ENCODE peak calls at places on chromosomes 11 and 22, in four cellular contexts. H is WTC11, T is K562, O is HepG2. X is an unnamed sample.

GRCh38 chr11:107549253-107549953 is 16.1 kb downstream of the ALKBH8 start:
- DNase-seq in O (peak; percentile 29), H (no peak), T (peak; percentile 60), X (peak; percentile 25)

GRCh38 chr11:112513936-112514716 is 253.5 kb upstream of the PLET1 start:
- DNase-seq in H (no peak), O (no peak), T (no peak), X (no peak)

GRCh38 chr11:100925935-100926334 is 203.7 kb downstream of the PGR start:
- DNase-seq in O (no peak), T (peak; percentile 21), H (no peak), X (no peak)

GRCh38 chr11:75437966-75438659 is 5.1 kb upstream of the KLHL35 start:
- DNase-seq in O (no peak), T (no peak), H (no peak), X (no peak)

GRCh38 chr11:12066056-12066798 is 44.2 kb upstream of the MICAL2 start:
- DNase-seq in H (no peak), O (peak; percentile 94), T (peak; percentile 61), X (peak; percentile 98)

GRCh38 chr11:8786933-8787332 is 104.3 kb downstream of the RPL27A start:
- DNase-seq in T (no peak), O (no peak), H (no peak), X (no peak)

GRCh38 chr11:129315781-129316579 is 59.7 kb upstream of the BARX2 start:
- DNase-seq in O (peak; percentile 45), T (no peak), H (peak; percentile 51), X (no peak)

GRCh38 chr22:27409299-27409698 is 392.3 kb downstream of the MN1 start:
- DNase-seq in O (peak; percentile 16), T (no peak), H (no peak), X (no peak)

GRCh38 chr22:42418811-42419243 is 13.4 kb downstream of the NFAM1 start:
- DNase-seq in H (no peak), T (no peak), O (no peak), X (no peak)

GRCh38 chr11:75667268-75667830 is 1.5 kb downstream of the MAP6 start:
- DNase-seq in H (peak; percentile 59), O (no peak), T (no peak), X (peak; percentile 38)

GRCh38 chr11:69327741-69328191 is 33.8 kb downstream of the MYEOV start:
- DNase-seq in T (no peak), O (no peak), H (no peak), X (no peak)

GRCh38 chr11:59141673-59142460 is 789 bp upstream of the FAM111A start:
- DNase-seq in T (no peak), H (no peak), O (no peak), X (no peak)

GRCh38 chr11:1205987-1206331 is 16.9 kb upstream of the MUC5B start:
- DNase-seq in O (no peak), T (no peak), H (peak; percentile 7), X (no peak)

GRCh38 chr11:71372693-71373657 is 75.2 kb downstream of the DHCR7 start:
- DNase-seq in H (no peak), T (no peak), O (peak; percentile 26), X (peak; percentile 46)

DNA sequence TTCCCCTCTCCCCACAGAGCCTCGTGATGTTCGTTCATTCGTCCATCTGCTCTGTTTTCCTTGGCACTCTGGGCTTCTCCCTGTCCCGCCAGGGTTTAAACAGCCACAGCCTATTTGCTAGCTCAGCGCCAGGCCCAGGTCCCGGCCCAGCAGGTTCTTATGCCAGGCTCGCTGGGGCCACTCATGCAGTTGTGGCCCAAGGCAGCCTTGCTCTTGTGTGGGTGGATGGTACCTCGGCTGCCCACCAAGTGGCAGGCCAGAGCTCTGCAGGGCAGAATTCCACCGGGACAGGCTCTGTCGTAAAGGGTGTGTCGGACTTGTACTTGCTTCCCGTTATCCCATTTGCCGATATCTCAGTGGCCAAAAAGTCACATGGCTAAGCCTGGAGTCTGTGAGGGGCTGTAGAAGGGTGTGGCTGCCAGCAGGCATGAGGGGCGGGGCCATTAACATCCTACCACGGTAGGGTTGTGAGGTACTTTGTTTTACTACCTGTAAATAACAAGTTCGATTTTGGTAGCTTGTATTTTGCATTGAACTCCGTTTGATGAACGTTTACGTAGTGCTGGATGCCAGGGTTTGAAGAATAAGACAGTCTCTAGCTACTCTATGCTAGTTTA is 7.9 kb downstream of the FAM118A start:
- DNase-seq in O (no peak), T (no peak), H (peak; percentile 41), X (no peak)
- TF ChIP-seq HMGXB4 in O (no peak), T (no peak), H (no peak), X (no peak)

DNA sequence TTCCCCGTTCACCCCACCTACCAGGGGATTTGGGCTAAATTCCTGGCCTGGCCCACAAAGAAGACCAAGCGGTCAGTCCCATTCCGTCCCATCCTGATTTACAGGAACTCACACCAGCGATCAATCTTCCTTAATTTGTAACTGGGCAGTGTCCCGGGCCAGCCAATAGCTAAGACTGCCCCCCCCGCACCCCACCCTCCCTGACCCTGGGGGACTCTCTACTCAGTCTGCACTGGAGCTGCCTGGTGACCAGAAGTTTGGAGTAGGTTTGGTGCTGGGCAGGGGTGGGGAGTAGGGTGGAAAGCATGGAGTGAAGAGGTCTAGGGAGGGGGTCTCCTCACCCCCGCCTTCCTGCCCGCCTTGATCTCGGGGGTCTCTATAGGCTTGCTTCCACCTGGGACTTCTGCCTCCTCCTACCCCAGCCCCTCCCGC is at the start of gene SERPING1:
- DNase-seq in T (no peak), H (no peak), O (no peak), X (no peak)
- TF ChIP-seq HMGXB4 in T (no peak), H (no peak), O (no peak), X (no peak)

DNA sequence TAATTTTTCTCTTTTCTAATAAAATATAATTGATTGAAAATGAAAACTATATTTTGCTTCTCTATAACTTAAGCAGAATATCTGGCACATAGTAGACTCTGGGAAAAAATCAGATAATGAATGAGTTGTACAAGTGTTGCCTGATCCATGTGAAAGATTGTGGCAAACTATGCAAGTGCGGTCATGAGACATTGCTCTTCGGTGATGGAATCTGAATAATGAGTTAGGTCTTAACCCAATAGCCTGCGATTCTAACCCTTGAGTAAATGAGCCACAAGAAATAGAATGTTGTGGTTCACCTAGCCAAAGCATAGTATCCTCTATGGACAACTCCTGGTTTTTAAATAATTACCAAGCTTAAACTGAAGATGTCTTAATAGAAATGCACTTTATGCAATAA is 333.7 kb upstream of the LUZP2 start:
- DNase-seq in T (no peak), O (no peak), H (no peak), X (no peak)
- TF ChIP-seq HMGXB4 in T (no peak), O (no peak), H (no peak), X (no peak)

DNA sequence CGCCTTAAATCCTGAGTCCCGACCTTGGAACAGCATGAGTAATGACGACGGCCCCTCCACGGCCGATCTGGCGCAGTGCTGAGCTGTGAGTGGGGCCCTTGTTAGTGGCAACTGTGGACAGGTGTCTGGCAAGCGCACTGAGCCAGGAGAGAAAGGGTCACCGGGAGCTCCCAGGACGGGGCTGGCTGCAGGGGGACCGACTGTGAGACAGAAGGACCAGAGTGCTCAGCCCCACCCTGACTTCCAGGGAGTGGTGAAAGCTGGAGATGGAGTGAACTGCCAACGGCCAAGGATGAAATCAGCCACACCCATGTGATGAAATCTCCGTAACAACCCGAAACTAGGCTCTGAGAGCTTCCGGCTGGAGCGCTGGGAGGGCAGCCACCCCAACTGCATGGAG is 228.6 kb downstream of the BRD1 start:
- DNase-seq in H (no peak), O (no peak), T (no peak), X (no peak)
- TF ChIP-seq HMGXB4 in H (no peak), O (no peak), T (no peak), X (no peak)

GRCh38 chr11:108786281-108786990 is 121.6 kb downstream of the DDX10 start:
- DNase-seq in T (no peak), H (no peak), O (no peak), X (no peak)

GRCh38 chr11:108787105-108787504 is 122.2 kb downstream of the DDX10 start:
- DNase-seq in H (no peak), O (no peak), T (no peak), X (no peak)

GRCh38 chr11:108780119-108780518 is 115.2 kb downstream of the DDX10 start:
- DNase-seq in T (no peak), O (no peak), H (no peak), X (no peak)

DNA sequence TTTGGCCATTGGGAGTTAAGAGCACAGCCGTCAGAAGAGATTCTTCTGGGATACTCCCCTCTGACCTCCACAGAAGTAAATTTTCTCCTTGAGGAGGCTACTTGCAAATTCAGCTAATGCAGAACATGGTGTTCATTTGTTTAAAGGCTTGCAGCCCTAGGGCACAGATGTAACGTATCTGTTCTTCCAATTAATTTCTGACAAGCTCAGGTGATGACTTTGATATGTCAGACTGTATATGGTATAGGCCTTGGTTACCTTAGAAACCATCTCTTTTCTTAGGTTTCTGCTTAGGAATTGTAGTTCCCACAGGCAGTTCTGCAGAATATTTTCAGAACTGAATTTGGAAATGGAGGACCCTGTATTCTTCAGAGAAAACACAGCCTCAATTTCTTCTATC is 117.1 kb downstream of the DDX10 start:
- DNase-seq in T (no peak), O (no peak), H (no peak), X (no peak)
- TF ChIP-seq HMGXB4 in T (no peak), O (no peak), H (no peak), X (no peak)

DNA sequence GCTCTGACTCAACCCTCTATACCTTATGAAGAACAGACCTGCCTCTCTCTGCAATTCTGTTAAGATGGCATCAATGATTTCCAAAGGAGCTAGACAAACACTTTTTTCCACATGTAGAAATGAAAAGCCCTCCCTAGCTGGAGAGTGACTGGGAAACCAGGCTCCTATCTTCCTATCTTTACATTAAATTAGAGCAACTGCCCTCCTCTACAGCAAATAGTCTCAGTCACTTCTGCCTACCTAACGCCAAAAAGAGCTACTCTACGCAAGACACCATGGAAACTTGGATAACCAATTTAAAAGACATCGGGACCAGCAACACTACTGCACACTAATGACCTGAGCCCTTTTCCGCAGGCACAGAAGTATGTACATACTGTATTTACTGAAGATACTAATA is 84.8 kb downstream of the MICAL3 start:
- DNase-seq in O (no peak), T (no peak), H (no peak), X (no peak)
- TF ChIP-seq HMGXB4 in O (no peak), T (no peak), H (no peak), X (no peak)

GRCh38 chr11:73143126-73143838 is 1.2 kb upstream of the FCHSD2 start:
- DNase-seq in O (peak; percentile 67), T (peak; percentile 73), H (no peak), X (no peak)
- TF ChIP-seq HMGXB4 in O (no peak), T (no peak), H (no peak), X (no peak)